ENCODE peak calls at places on chromosome 7, in six cellular contexts. I, R, Q, G, S and O are unnamed samples.

GRCh38 chr7:105916603-105917002 is 40.2 kb upstream of the ATXN7L1 start:
- DNase-seq in I (no peak), Q (no peak), S (no peak), R (no peak), G (no peak), O (no peak)

GRCh38 chr7:25858562-25859411 is 293.2 kb upstream of the NFE2L3 start:
- DNase-seq in S (no peak), Q (no peak), I (no peak), R (no peak), G (no peak), O (no peak)

GRCh38 chr7:732094-732541 is 5.0 kb upstream of the PRKAR1B start:
- DNase-seq in R (peak; percentile 80), S (no peak), G (no peak), Q (no peak), I (peak; percentile 24), O (peak; percentile 71)

GRCh38 chr7:158143196-158144120 is 444.2 kb downstream of the PTPRN2 start:
- DNase-seq in I (no peak), R (no peak), S (no peak), Q (no peak), G (no peak), O (no peak)

GRCh38 chr7:19958309-19958896 is 185.0 kb upstream of the TMEM196 start:
- DNase-seq in I (peak; percentile 95), R (no peak), G (no peak), S (no peak), Q (no peak), O (no peak)

GRCh38 chr7:70505886-70506285 is 626.1 kb upstream of the GALNT17 start:
- DNase-seq in G (no peak), I (no peak), S (no peak), R (no peak), Q (no peak), O (no peak)

GRCh38 chr7:116241296-116241695 is 31.0 kb downstream of the TES start:
- DNase-seq in I (no peak), R (no peak), G (no peak), Q (no peak), S (no peak), O (no peak)

GRCh38 chr7:115088938-115089337 is 167.0 kb downstream of the MDFIC start:
- DNase-seq in R (no peak), Q (no peak), G (no peak), S (no peak), I (no peak), O (no peak)

GRCh38 chr7:28626629-28627262 is 214.4 kb downstream of the CREB5 start:
- DNase-seq in G (peak; percentile 21), Q (no peak), S (peak; percentile 60), R (peak; percentile 31), I (peak; percentile 40), O (peak; percentile 60)

GRCh38 chr7:1691601-1692499 is 21.8 kb downstream of the ELFN1 start:
- DNase-seq in S (no peak), Q (no peak), R (no peak), I (no peak), G (no peak), O (peak; percentile 18)

GRCh38 chr7:80725181-80725611 is 86.8 kb downstream of the CD36 start:
- DNase-seq in I (no peak), S (no peak), R (no peak), Q (no peak), G (no peak), O (no peak)

GRCh38 chr7:69182596-69183467 is 415.4 kb upstream of the AUTS2 start:
- DNase-seq in Q (no peak), S (no peak), R (no peak), I (no peak), G (no peak), O (no peak)

GRCh38 chr7:2757904-2758672 is 70.1 kb downstream of the AMZ1 start:
- DNase-seq in R (no peak), I (peak; percentile 88), S (peak; percentile 73), G (no peak), Q (peak; percentile 78), O (peak; percentile 80)
- TF ChIP-seq JUND in R (peak; percentile 77), I (peak; percentile 95), S (peak; percentile 98), G (peak; percentile 74), Q (peak; percentile 82), O (peak; percentile 100)

GRCh38 chr7:82745117-82745516 is 301.5 kb upstream of the CACNA2D1 start:
- DNase-seq in Q (no peak), I (no peak), G (no peak), S (no peak), R (no peak), O (no peak)
- TF ChIP-seq JUND in Q (no peak), I (no peak), G (no peak), S (no peak), R (no peak), O (no peak)

GRCh38 chr7:156368053-156368452 is 272.5 kb upstream of the RNF32 start:
- DNase-seq in R (no peak), S (no peak), I (no peak), G (no peak), Q (no peak), O (no peak)
- TF ChIP-seq JUND in R (no peak), S (no peak), I (no peak), G (no peak), Q (no peak), O (no peak)

GRCh38 chr7:47089068-47089417 is 492.9 kb downstream of the TNS3 start:
- DNase-seq in R (no peak), S (no peak), I (no peak), Q (no peak), G (no peak), O (no peak)
- TF ChIP-seq JUND in R (no peak), S (no peak), I (no peak), Q (no peak), G (no peak), O (no peak)

DNA sequence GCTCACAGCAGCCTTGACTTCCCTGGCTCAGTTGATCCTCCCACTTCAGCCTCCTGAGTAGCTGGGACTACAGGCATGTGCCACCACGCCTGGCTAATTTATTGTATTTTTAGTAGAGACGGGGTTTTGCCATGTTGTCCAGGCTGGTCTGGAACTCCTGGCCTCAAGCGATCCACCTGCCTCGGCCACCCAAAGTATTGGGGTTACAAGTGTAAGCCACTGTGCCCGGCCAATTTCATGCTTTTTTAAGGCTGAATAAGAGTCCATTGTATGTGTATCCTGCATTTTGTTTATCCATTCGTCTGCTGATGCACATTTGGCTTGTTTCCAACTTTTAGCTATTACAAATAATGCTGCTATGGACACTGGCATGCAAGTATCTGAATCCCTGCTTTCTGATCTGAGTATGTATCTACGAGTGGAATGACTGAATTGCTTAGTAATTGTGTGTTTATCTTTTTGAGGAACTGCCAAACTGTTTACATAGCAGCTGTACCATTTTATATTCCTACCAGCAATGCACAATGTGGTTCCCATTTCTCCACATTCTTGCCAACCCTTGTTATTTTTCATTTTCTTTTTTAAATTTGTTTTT is 37.3 kb upstream of the TPST1 start:
- DNase-seq in S (no peak), I (no peak), Q (no peak), R (no peak), G (no peak), O (peak; percentile 39)
- TF ChIP-seq JUND in S (no peak), I (no peak), Q (no peak), R (no peak), G (no peak), O (no peak)

DNA sequence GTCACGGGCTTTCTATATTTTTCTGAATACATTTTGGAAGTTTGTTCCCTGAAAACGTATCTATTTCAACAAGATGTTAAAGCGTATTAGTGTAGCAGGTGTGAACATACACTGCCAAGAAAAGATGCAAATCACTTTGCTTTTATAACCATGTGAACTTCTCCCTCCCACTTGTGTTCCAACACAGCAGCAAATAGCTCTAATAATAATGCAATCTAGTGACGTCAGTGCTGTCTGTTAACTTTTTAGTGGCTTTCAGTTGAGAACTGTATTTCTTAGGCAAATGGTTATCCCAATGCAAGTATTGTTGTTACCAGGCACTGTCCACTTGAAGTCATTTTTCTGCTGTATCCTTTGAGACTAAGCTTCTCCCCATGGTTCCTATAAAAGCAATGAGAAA is 188.4 kb upstream of the IGFBP3 start:
- DNase-seq in I (no peak), S (no peak), Q (no peak), G (no peak), R (no peak), O (no peak)
- TF ChIP-seq JUND in I (no peak), S (no peak), Q (no peak), G (no peak), R (no peak), O (no peak)